ENCODE peak calls at places on chromosomes 11 and 22, in six cellular contexts. P is cardiac fibroblast, L is neural crest cell, B is ovary, X is esophagus squamous epithelium, O is mesothelial cell of epicardium. R is an unnamed sample.

GRCh38 chr22:23833911-23834317 is 4.9 kb downstream of the DERL3 start:
- DNase-seq in P (no peak), L (no peak), B (peak), X (no peak), O (no peak), R (no peak)

GRCh38 chr22:49549256-49549655 is 278.4 kb downstream of the BRD1 start:
- DNase-seq in P (no peak), L (no peak), B (no peak), X (no peak), O (no peak), R (no peak)

GRCh38 chr11:31106963-31107576 is 262.5 kb downstream of the DCDC1 start:
- DNase-seq in P (peak), L (peak), B (no peak), X (no peak), O (peak), R (no peak)

GRCh38 chr11:75766449-75767227 is 1.9 kb upstream of the DGAT2 start:
- DNase-seq in P (no peak), L (no peak), B (no peak), X (no peak), O (no peak), R (no peak)

GRCh38 chr11:130156108-130157022 is 3.2 kb upstream of the ST14 start:
- DNase-seq in P (peak), L (no peak), B (no peak), X (no peak), O (no peak), R (no peak)

GRCh38 chr11:126164781-126165180 is 46.7 kb downstream of the RPUSD4 start:
- DNase-seq in P (no peak), L (no peak), B (no peak), X (no peak), O (no peak), R (no peak)

GRCh38 chr22:26701323-26701722 is 43.9 kb downstream of the MIAT start:
- DNase-seq in P (no peak), L (no peak), B (no peak), X (no peak), O (no peak), R (no peak)

GRCh38 chr11:110056956-110057355 is 36.2 kb upstream of the ZC3H12C start:
- DNase-seq in P (no peak), L (no peak), B (no peak), X (no peak), O (no peak), R (no peak)

GRCh38 chr22:25564320-25564978 is at the start of gene GRK3:
- DNase-seq in P (peak), L (peak), B (peak), X (peak), O (peak), R (peak)

GRCh38 chr11:37657645-37658044 is 1059.6 kb upstream of the RAG2 start:
- DNase-seq in P (peak), L (no peak), B (no peak), X (no peak), O (no peak), R (no peak)

GRCh38 chr11:108645956-108646355 is 18.9 kb upstream of the DDX10 start:
- DNase-seq in P (no peak), L (no peak), B (no peak), X (no peak), O (no peak), R (no peak)

GRCh38 chr11:27443746-27444465 is 28.7 kb downstream of the LGR4 start:
- DNase-seq in P (no peak), L (no peak), B (no peak), X (no peak), O (no peak), R (no peak)

GRCh38 chr11:32353884-32354283 is 81.5 kb downstream of the WT1 start:
- DNase-seq in P (no peak), L (no peak), B (no peak), X (no peak), O (no peak), R (no peak)

GRCh38 chr11:128235958-128236357 is 351.4 kb downstream of the ETS1 start:
- DNase-seq in P (no peak), L (no peak), B (no peak), X (no peak), O (no peak), R (no peak)

GRCh38 chr11:1337647-1338007 is 28.2 kb upstream of the TOLLIP start:
- DNase-seq in P (no peak), L (no peak), B (no peak), X (no peak), O (no peak), R (no peak)

GRCh38 chr11:105937331-105937730 is 84.7 kb downstream of the MSANTD4 start:
- DNase-seq in P (peak), L (no peak), B (no peak), X (no peak), O (no peak), R (no peak)

GRCh38 chr11:3001496-3001895 is 9.4 kb upstream of the NAP1L4 start:
- DNase-seq in P (no peak), L (no peak), B (no peak), X (no peak), O (no peak), R (no peak)

GRCh38 chr22:35633520-35633919 is 14.7 kb upstream of the APOL6 start:
- DNase-seq in P (no peak), L (no peak), B (no peak), X (no peak), O (no peak), R (no peak)

GRCh38 chr11:58958500-58958899 is 19.2 kb downstream of the GLYATL1 start:
- DNase-seq in P (peak), L (no peak), B (no peak), X (no peak), O (no peak), R (no peak)

GRCh38 chr11:1402355-1402754 is 12.6 kb downstream of the BRSK2 start:
- DNase-seq in P (no peak), L (no peak), B (no peak), X (no peak), O (no peak), R (no peak)

GRCh38 chr22:19962246-19962908 is 20.8 kb upstream of the TXNRD2 start:
- DNase-seq in P (peak), L (peak), B (peak), X (no peak), O (no peak), R (no peak)

GRCh38 chr11:67302571-67303131 is 679 bp upstream of the SSH3 start:
- DNase-seq in P (peak), L (no peak), B (peak), X (no peak), O (peak), R (no peak)

GRCh38 chr11:74838188-74838587 is 89.5 kb downstream of the RNF169 start:
- DNase-seq in P (no peak), L (no peak), B (no peak), X (no peak), O (no peak), R (no peak)

GRCh38 chr11:126137146-126137545 is 74.3 kb downstream of the RPUSD4 start:
- DNase-seq in P (no peak), L (no peak), B (no peak), X (no peak), O (no peak), R (no peak)

GRCh38 chr11:113192121-113192925 is 122.1 kb upstream of the TTC12 start:
- DNase-seq in P (no peak), L (no peak), B (no peak), X (no peak), O (no peak), R (no peak)

GRCh38 chr11:106471273-106471672 is 393.8 kb downstream of the AASDHPPT start:
- DNase-seq in P (peak), L (no peak), B (no peak), X (no peak), O (no peak), R (no peak)

GRCh38 chr11:69700278-69701140 is 3.3 kb downstream of the FGF19 start:
- DNase-seq in P (peak), L (no peak), B (no peak), X (no peak), O (peak), R (no peak)

GRCh38 chr11:113555071-113555739 is 80.0 kb upstream of the DRD2 start:
- DNase-seq in P (no peak), L (no peak), B (no peak), X (no peak), O (no peak), R (no peak)

GRCh38 chr11:1866226-1866625 is 13.3 kb downstream of the LSP1 start:
- DNase-seq in P (no peak), L (no peak), B (no peak), X (no peak), O (no peak), R (no peak)

GRCh38 chr11:61406067-61406466 is 13.7 kb downstream of the TMEM216 start:
- DNase-seq in P (no peak), L (no peak), B (no peak), X (no peak), O (no peak), R (no peak)

GRCh38 chr11:62428871-62429601 is 10.2 kb downstream of the SCGB1A1 start:
- DNase-seq in P (no peak), L (no peak), B (no peak), X (no peak), O (no peak), R (no peak)

GRCh38 chr11:57307666-57308270 is 17.0 kb downstream of the TNKS1BP1 start:
- DNase-seq in P (no peak), L (no peak), B (no peak), X (no peak), O (no peak), R (no peak)

DNA sequence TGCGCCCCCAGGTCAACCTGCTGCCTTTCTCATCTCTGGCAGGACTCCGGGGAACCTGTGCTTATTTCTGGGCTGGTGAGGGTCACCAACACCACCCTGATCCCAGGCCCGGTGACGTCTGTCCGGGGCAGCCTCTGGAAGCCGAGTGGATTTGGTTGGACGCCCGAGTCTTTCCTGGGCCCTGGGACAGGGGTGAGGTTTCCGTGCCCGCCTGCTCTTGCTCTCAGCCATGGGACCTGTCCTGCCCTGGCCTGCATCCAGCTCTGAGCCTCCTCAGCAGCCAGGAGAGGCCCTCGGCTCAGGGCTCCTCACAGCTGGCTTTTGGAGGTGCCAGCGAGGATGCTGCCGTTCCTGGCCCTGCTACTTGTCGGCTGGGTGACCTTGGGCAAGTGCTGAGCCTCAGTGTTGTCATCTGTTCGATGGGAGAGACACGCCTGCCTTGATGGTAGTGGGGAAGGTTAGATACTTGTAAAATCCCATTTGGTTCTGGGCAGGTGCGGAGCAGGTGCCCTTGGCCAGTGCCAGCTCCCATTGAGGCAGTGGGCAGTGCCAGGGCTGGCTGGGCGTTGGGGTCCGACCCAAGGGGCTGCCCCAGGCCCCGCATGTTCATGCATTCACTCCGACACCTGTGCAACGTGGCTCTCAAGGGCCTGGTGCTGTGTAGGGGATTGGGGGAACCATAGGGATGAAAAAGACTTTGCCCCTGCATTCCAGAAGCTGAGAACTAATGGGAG is 58.9 kb upstream of the THY1 start:
- DNase-seq in P (no peak), L (no peak), B (no peak), X (no peak), O (peak), R (no peak)
- TF ChIP-seq CTCF in P (no peak), L (no peak), B (no peak), X (no peak), O (peak), R (peak)

GRCh38 chr11:72814139-72814830 is at the start of gene ATG16L2:
- DNase-seq in P (peak), L (peak), B (peak), X (peak), O (peak), R (peak)
- TF ChIP-seq CTCF in P (no peak), L (peak), B (no peak), X (peak), O (no peak), R (no peak)

DNA sequence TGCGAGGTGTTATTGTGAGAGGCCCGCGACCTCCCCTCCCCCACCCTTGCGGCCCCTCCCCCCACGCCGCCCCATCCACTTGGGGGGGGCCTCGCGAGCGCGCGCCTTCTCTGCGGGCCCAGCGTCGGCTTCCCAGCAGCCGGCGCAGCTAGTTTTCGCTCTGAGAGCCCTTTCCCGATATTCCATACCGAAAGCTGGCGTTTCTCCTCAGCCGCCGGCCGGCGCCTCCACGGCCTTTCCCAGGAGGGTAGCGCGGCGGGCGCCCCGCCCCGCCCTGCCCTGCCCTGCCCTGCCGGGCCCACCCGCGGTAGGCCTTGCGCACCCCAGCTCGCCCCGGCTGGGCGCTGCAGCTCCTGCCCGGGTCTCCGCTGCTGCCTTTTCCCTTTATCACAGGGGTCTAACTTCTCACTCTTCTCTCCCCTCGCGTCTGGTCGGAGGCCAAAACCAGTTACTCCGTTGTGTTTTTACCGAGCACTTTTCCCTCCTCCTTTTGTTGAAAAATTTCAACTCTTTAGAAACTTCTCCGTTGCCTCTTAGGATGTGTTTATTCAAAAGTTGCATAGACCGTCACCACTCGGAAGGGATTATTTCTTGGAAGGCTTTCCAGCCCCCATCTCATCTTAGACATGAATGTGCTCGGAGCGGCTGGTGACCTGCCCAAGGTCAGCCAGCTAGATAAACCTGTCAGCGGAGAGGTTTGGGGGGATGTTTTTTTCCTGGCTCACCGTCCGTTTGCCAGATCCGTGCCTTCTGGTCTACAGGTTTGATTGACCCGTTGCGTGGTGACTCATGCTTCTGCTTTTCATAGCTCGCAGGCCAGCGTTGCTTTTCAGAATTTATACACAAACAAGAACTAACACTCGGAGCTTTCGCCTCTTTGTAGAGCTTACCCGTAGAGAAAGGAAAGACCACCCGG is 648 bp downstream of the PAFAH1B2 start:
- DNase-seq in P (peak), L (peak), B (peak), X (peak), O (no peak), R (peak)
- TF ChIP-seq CTCF in P (no peak), L (peak), B (no peak), X (no peak), O (no peak), R (no peak)

DNA sequence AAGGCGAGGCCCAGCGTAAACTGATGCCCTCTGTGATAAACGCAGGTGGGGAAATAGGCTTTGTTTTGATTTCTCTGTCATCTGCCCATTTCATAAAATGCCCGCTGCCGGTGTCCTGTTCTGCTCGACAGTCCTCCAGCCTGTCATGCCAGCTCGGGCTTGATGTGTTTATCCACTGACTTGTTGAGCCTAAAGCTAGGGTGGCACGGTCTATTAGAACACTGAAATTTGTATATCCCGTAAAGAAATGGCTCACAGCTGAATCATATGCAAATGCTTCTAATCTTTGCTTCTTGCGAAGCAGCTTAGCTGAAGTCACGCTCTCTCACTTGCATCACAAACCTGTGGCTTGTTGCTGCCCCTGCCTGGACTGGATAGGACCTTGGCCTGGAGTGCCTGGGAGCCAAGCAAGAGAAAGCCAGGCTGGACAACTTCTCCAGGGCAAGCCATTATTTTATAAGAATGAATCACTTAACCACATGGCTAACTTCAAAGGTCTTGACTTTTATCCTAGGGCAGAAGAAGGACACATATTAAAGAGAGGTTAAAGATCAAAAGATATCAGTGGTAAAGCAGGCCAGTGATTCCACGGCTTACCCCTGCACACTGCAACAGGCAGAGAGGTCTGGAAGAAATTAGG is 33.1 kb downstream of the EHF start:
- DNase-seq in P (peak), L (no peak), B (no peak), X (no peak), O (no peak), R (no peak)
- TF ChIP-seq CTCF in P (no peak), L (no peak), B (no peak), X (no peak), O (no peak), R (no peak)

DNA sequence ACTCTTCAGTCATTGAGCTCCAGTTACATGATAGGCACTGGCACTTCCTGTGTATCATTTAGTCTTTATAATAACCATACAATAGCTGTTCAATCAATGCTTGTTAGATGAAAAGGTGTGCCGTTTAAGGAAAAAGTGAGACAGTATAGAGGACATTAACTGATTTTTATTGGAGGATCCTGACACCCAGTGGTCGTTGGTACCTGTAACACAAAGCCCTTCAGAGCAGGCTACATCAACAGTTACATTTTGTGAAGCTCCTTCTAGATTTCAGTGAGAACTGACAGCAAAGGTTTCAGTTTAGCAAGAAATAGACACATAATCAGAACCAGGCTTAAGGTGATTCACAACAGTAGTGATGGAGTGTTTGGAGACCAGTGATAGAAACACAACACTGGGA is 44.2 kb downstream of the CCDC81 start:
- DNase-seq in P (peak), L (no peak), B (no peak), X (no peak), O (no peak), R (no peak)
- TF ChIP-seq CTCF in P (peak), L (peak), B (no peak), X (no peak), O (no peak), R (no peak)

GRCh38 chr11:77525455-77526091 is 51.7 kb upstream of the PAK1 start:
- DNase-seq in P (peak), L (no peak), B (no peak), X (no peak), O (no peak), R (no peak)

GRCh38 chr11:77529685-77530084 is 55.8 kb upstream of the PAK1 start:
- DNase-seq in P (no peak), L (no peak), B (no peak), X (no peak), O (no peak), R (no peak)

GRCh38 chr11:77530879-77531278 is 57.0 kb upstream of the PAK1 start:
- DNase-seq in P (no peak), L (no peak), B (no peak), X (no peak), O (no peak), R (no peak)
- TF ChIP-seq CTCF in P (no peak), L (no peak), B (no peak), X (no peak), O (no peak), R (no peak)

GRCh38 chr22:39654959-39655579 is 84.5 kb downstream of the CACNA1I start:
- DNase-seq in P (no peak), L (no peak), B (no peak), X (no peak), O (no peak), R (no peak)
- TF ChIP-seq CTCF in P (no peak), L (peak), B (no peak), X (no peak), O (no peak), R (no peak)

GRCh38 chr22:37498289-37498909 is 12.2 kb upstream of the MFNG start:
- DNase-seq in P (no peak), L (peak), B (no peak), X (no peak), O (no peak), R (peak)
- TF ChIP-seq CTCF in P (peak), L (peak), B (no peak), X (peak), O (peak), R (peak)

DNA sequence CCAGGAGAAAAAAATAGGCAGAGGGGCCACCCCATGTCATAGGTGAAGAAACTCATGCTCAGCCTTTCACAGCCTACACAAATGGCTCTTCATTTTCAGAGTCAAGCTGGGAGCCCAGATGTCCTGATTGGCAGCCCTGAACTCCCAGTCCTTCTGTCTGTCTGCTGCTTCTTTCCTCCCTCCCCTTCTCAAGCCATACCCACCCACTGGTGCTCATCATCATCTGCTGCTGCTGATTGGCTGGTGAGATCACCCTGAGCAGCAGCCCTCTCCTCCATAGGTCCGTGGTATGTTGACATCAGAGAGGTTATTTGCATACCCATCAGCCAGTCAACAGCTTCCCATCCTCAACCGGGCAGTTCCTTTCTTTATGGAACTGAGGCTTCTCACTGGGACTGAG is 46.1 kb upstream of the PRDM11 start:
- DNase-seq in P (peak), L (no peak), B (no peak), X (no peak), O (no peak), R (no peak)
- TF ChIP-seq CTCF in P (no peak), L (no peak), B (no peak), X (no peak), O (no peak), R (no peak)